ENCODE peak calls at places on chromosomes 12 and 14, in five cellular contexts. One of them, this sample, is unnamed.

GRCh38 chr12:56451147-56451546 is 1.9 kb upstream of the TIMELESS start:
- DNase-seq in neural progenitor cell: no peak
- DNase-seq in psoas muscle: no peak
- DNase-seq in upper lobe of right lung: no peak
- DNase-seq in lung: no peak
- DNase-seq in this sample: no peak

GRCh38 chr14:26794731-26795130 is 196.9 kb upstream of the NOVA1 start:
- DNase-seq in lung: no peak
- DNase-seq in psoas muscle: no peak
- DNase-seq in neural progenitor cell: no peak
- DNase-seq in upper lobe of right lung: no peak
- DNase-seq in this sample: no peak

GRCh38 chr14:52987514-52987913 is 36.7 kb upstream of the FERMT2 start:
- DNase-seq in neural progenitor cell: no peak
- DNase-seq in lung: no peak
- DNase-seq in upper lobe of right lung: no peak
- DNase-seq in psoas muscle: no peak
- DNase-seq in this sample: no peak

GRCh38 chr14:91167380-91167770 is 53.5 kb downstream of the DGLUCY start:
- DNase-seq in psoas muscle: no peak
- DNase-seq in upper lobe of right lung: no peak
- DNase-seq in neural progenitor cell: no peak
- DNase-seq in lung: no peak
- DNase-seq in this sample: peak; percentile 60

GRCh38 chr12:132925597-132926416 is 30.3 kb downstream of the ZNF605 start:
- DNase-seq in psoas muscle: no peak
- DNase-seq in neural progenitor cell: no peak
- DNase-seq in upper lobe of right lung: no peak
- DNase-seq in lung: no peak
- DNase-seq in this sample: no peak

GRCh38 chr12:21144309-21144708 is 13.3 kb downstream of the SLCO1B1 start:
- DNase-seq in psoas muscle: no peak
- DNase-seq in neural progenitor cell: no peak
- DNase-seq in upper lobe of right lung: no peak
- DNase-seq in lung: no peak
- DNase-seq in this sample: no peak

GRCh38 chr12:109264095-109264942 is 44.8 kb downstream of the FOXN4 start:
- DNase-seq in lung: peak; percentile 67
- DNase-seq in psoas muscle: peak; percentile 78
- DNase-seq in upper lobe of right lung: peak; percentile 80
- DNase-seq in neural progenitor cell: peak; percentile 92
- DNase-seq in this sample: peak; percentile 82

GRCh38 chr14:35366048-35366428 is 38.5 kb downstream of the NFKBIA start:
- DNase-seq in psoas muscle: peak; percentile 66
- DNase-seq in neural progenitor cell: no peak
- DNase-seq in upper lobe of right lung: no peak
- DNase-seq in lung: no peak
- DNase-seq in this sample: no peak

GRCh38 chr12:63276537-63277365 is 125.8 kb upstream of the AVPR1A start:
- DNase-seq in lung: no peak
- DNase-seq in neural progenitor cell: peak; percentile 78
- DNase-seq in psoas muscle: no peak
- DNase-seq in upper lobe of right lung: no peak
- DNase-seq in this sample: peak; percentile 69

GRCh38 chr12:70719672-70720420 is 82.6 kb upstream of the PTPRB start:
- DNase-seq in lung: no peak
- DNase-seq in neural progenitor cell: peak; percentile 80
- DNase-seq in psoas muscle: peak; percentile 27
- DNase-seq in upper lobe of right lung: peak; percentile 67
- DNase-seq in this sample: peak; percentile 47

GRCh38 chr12:80593766-80594165 is 113.7 kb upstream of the MYF6 start:
- DNase-seq in upper lobe of right lung: no peak
- DNase-seq in psoas muscle: no peak
- DNase-seq in neural progenitor cell: no peak
- DNase-seq in lung: no peak
- DNase-seq in this sample: no peak

GRCh38 chr12:127731657-127732056 is 535.3 kb upstream of the TMEM132C start:
- DNase-seq in psoas muscle: no peak
- DNase-seq in neural progenitor cell: no peak
- DNase-seq in upper lobe of right lung: no peak
- DNase-seq in lung: no peak
- DNase-seq in this sample: no peak

GRCh38 chr12:52521175-52521574 is 981 bp upstream of the KRT5 start:
- DNase-seq in neural progenitor cell: no peak
- DNase-seq in psoas muscle: no peak
- DNase-seq in upper lobe of right lung: no peak
- DNase-seq in lung: peak; percentile 17
- DNase-seq in this sample: no peak

GRCh38 chr14:93903342-93904184 is 23.6 kb upstream of the FAM181A start:
- DNase-seq in neural progenitor cell: peak; percentile 74
- DNase-seq in lung: no peak
- DNase-seq in psoas muscle: no peak
- DNase-seq in upper lobe of right lung: peak; percentile 69
- DNase-seq in this sample: peak; percentile 75

GRCh38 chr12:124720019-124720686 is 143.5 kb downstream of the SCARB1 start:
- DNase-seq in upper lobe of right lung: no peak
- DNase-seq in psoas muscle: no peak
- DNase-seq in lung: no peak
- DNase-seq in neural progenitor cell: no peak
- DNase-seq in this sample: peak; percentile 83

GRCh38 chr12:92080390-92081285 is 65.0 kb downstream of the BTG1 start:
- DNase-seq in psoas muscle: no peak
- DNase-seq in upper lobe of right lung: no peak
- DNase-seq in lung: no peak
- DNase-seq in neural progenitor cell: no peak
- DNase-seq in this sample: no peak

GRCh38 chr14:62420853-62421252 is 624.4 kb downstream of the KCNH5 start:
- DNase-seq in lung: no peak
- DNase-seq in neural progenitor cell: no peak
- DNase-seq in psoas muscle: no peak
- DNase-seq in upper lobe of right lung: no peak
- DNase-seq in this sample: no peak

GRCh38 chr14:54211562-54212308 is 185.1 kb upstream of the CDKN3 start:
- DNase-seq in neural progenitor cell: no peak
- DNase-seq in psoas muscle: no peak
- DNase-seq in lung: no peak
- DNase-seq in upper lobe of right lung: no peak
- DNase-seq in this sample: no peak

GRCh38 chr12:19382111-19382526 is 57.2 kb upstream of the AEBP2 start:
- DNase-seq in upper lobe of right lung: peak; percentile 16
- DNase-seq in psoas muscle: no peak
- DNase-seq in neural progenitor cell: peak; percentile 16
- DNase-seq in lung: no peak
- DNase-seq in this sample: no peak

GRCh38 chr14:46008348-46008747 is 643.2 kb downstream of the RPL10L start:
- DNase-seq in upper lobe of right lung: no peak
- DNase-seq in neural progenitor cell: no peak
- DNase-seq in psoas muscle: no peak
- DNase-seq in lung: no peak
- DNase-seq in this sample: no peak

GRCh38 chr12:55676707-55677106 is 31.0 kb downstream of the ITGA7 start:
- DNase-seq in upper lobe of right lung: no peak
- DNase-seq in lung: no peak
- DNase-seq in neural progenitor cell: no peak
- DNase-seq in psoas muscle: no peak
- DNase-seq in this sample: no peak

GRCh38 chr12:11228268-11228879 is 41.1 kb downstream of the PRB3 start:
- DNase-seq in neural progenitor cell: peak; percentile 77
- DNase-seq in psoas muscle: no peak
- DNase-seq in lung: peak; percentile 29
- DNase-seq in upper lobe of right lung: no peak
- DNase-seq in this sample: peak; percentile 56

GRCh38 chr12:80187660-80188090 is 88.3 kb downstream of the OTOGL start:
- DNase-seq in lung: no peak
- DNase-seq in neural progenitor cell: no peak
- DNase-seq in psoas muscle: peak; percentile 13
- DNase-seq in upper lobe of right lung: no peak
- DNase-seq in this sample: no peak

GRCh38 chr12:60101715-60102114 is 505.9 kb downstream of the SLC16A7 start:
- DNase-seq in neural progenitor cell: no peak
- DNase-seq in upper lobe of right lung: no peak
- DNase-seq in psoas muscle: no peak
- DNase-seq in lung: no peak
- DNase-seq in this sample: no peak

DNA sequence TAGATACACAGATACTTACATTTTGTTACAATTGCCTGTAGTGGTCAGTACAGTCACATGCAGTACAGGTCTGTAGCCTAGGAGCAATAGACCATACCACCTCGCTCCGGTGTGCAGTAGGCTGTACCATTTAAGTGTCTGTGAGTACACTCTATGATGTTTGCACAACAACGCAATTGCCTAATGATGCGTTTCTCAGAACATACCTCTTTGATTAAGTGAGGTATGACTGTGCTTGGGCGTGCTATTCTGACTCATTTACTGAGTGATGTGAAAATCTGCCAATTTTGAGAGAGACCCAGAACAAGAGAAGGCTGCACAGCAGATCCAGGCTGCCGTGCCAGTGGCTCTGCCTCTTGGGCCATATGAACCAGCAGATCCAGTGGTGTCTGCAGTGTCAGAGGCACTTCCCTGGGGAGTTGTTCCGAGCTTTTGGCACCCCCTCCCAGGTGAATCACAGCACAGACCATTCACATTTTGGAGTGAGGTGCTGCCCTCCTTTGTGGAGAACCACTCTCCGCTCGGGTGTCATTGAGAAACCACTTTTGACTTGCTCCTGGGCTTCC is 20.4 kb downstream of the DLK1 start:
- DNase-seq in neural progenitor cell: no peak
- DNase-seq in upper lobe of right lung: peak; percentile 76
- DNase-seq in psoas muscle: peak; percentile 57
- DNase-seq in lung: peak; percentile 74
- DNase-seq in this sample: no peak
- TF ChIP-seq CTCF in neural progenitor cell: no peak
- TF ChIP-seq CTCF in upper lobe of right lung: no peak
- TF ChIP-seq CTCF in psoas muscle: no peak
- TF ChIP-seq CTCF in lung: no peak
- TF ChIP-seq CTCF in this sample: no peak

GRCh38 chr14:64149921-64150320 is 144.2 kb downstream of the ESR2 start:
- DNase-seq in neural progenitor cell: no peak
- DNase-seq in psoas muscle: no peak
- DNase-seq in lung: peak; percentile 34
- DNase-seq in upper lobe of right lung: no peak
- DNase-seq in this sample: no peak
- H3K4me3 ChIP-seq in neural progenitor cell: no peak overlapping the region
- H3K4me3 ChIP-seq in psoas muscle: no peak overlapping the region
- H3K4me3 ChIP-seq in lung: no peak overlapping the region
- H3K4me3 ChIP-seq in upper lobe of right lung: no peak overlapping the region
- H3K4me3 ChIP-seq in this sample: no peak overlapping the region

DNA sequence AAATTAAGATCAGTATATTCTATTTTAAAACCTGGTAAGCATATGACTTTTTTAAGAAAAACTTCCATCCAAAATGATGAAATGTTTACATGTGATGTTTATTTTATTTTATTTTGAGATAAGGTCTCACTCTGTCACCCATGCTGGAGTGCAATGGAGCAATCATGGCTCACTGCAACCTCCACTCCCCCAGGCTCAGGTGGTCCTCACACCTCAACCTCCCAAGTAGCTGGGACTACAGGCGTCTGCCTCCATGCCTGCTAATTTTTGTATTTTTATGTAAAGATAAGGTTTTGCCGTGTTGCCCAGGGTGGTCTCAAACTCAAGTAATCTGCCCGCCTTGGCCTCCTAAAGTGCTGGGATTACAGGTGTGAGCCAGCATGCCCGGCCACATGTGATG is 141.8 kb downstream of the ZFP36L1 start:
- DNase-seq in psoas muscle: no peak
- DNase-seq in neural progenitor cell: no peak
- DNase-seq in upper lobe of right lung: peak; percentile 16
- DNase-seq in lung: no peak
- DNase-seq in this sample: no peak
- H3K27ac ChIP-seq in psoas muscle: no peak overlapping the region
- H3K27ac ChIP-seq in neural progenitor cell: no peak overlapping the region
- H3K27ac ChIP-seq in upper lobe of right lung: no peak overlapping the region
- H3K27ac ChIP-seq in lung: no peak overlapping the region
- H3K27ac ChIP-seq in this sample: no peak overlapping the region

DNA sequence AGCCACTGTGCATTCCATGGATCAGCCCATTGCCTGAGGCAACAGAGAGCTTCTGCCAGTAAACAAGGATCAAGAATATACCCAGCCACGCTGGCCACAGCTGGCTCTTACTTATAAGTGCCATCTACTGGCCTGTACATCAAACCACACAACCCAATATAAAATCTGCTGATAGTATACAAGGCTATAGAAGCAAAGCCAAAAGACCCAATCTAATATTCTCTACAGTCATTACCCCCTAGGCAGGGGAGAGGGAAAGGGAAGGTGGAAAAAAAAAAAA is 4.4 kb upstream of the FAM186B start:
- DNase-seq in psoas muscle: no peak
- DNase-seq in lung: no peak
- DNase-seq in upper lobe of right lung: no peak
- DNase-seq in neural progenitor cell: no peak
- DNase-seq in this sample: no peak
- TF ChIP-seq CTCF in psoas muscle: no peak
- TF ChIP-seq CTCF in lung: no peak
- TF ChIP-seq CTCF in upper lobe of right lung: no peak
- TF ChIP-seq CTCF in neural progenitor cell: peak; percentile 6
- TF ChIP-seq CTCF in this sample: no peak

GRCh38 chr12:49190317-49190716 is 1.4 kb upstream of the TUBA1A start:
- DNase-seq in upper lobe of right lung: no peak
- DNase-seq in neural progenitor cell: peak; percentile 68
- DNase-seq in psoas muscle: no peak
- DNase-seq in lung: no peak
- DNase-seq in this sample: no peak

GRCh38 chr12:49188205-49188915 is 520 bp downstream of the TUBA1A start:
- DNase-seq in lung: peak; percentile 84
- DNase-seq in psoas muscle: peak; percentile 81
- DNase-seq in neural progenitor cell: peak; percentile 74
- DNase-seq in upper lobe of right lung: peak; percentile 91
- DNase-seq in this sample: peak; percentile 62

GRCh38 chr12:49187184-49187583 is 1.7 kb downstream of the TUBA1A start:
- DNase-seq in lung: no peak
- DNase-seq in psoas muscle: peak; percentile 18
- DNase-seq in upper lobe of right lung: no peak
- DNase-seq in neural progenitor cell: peak; percentile 42
- DNase-seq in this sample: no peak

GRCh38 chr12:49188916-49189367 is at the start of gene TUBA1A:
- DNase-seq in neural progenitor cell: peak; percentile 99
- DNase-seq in lung: peak; percentile 94
- DNase-seq in upper lobe of right lung: peak; percentile 91
- DNase-seq in psoas muscle: peak; percentile 86
- DNase-seq in this sample: peak; percentile 98

GRCh38 chr12:49189731-49190314 is 943 bp upstream of the TUBA1A start:
- DNase-seq in upper lobe of right lung: no peak
- DNase-seq in neural progenitor cell: no peak
- DNase-seq in psoas muscle: no peak
- DNase-seq in lung: no peak
- DNase-seq in this sample: no peak
- H3K4me3 ChIP-seq in upper lobe of right lung: peak overlapping the region; percentile 67
- H3K4me3 ChIP-seq in neural progenitor cell: peak overlapping the region; percentile 96
- H3K4me3 ChIP-seq in psoas muscle: peak overlapping the region; percentile 91
- H3K4me3 ChIP-seq in lung: no peak overlapping the region
- H3K4me3 ChIP-seq in this sample: peak overlapping the region; percentile 94

This sample was measured in WERI-Rb-1.